ENCODE peak calls at places on chromosomes 4 and X, in five cellular contexts. W is Peyer's patch, F is AG04449, P is fibroblast of mammary gland, L is astrocyte of the cerebellum. R is an unnamed sample.

GRCh38 chr4:24519649-24520048 is 64.7 kb downstream of the DHX15 start:
- DNase-seq in W (no peak), F (no peak), P (no peak), L (no peak), R (no peak)

GRCh38 chr4:115113382-115114106 is at the start of gene NDST4:
- DNase-seq in W (no peak), F (no peak), P (peak), L (peak), R (no peak)

GRCh38 chrX:57367649-57368048 is 81.1 kb downstream of the FAAH2 start:
- DNase-seq in W (no peak), F (no peak), P (no peak), L (no peak), R (no peak)

GRCh38 chr4:16617416-16617815 is 281.0 kb downstream of the LDB2 start:
- DNase-seq in W (no peak), F (no peak), P (peak), L (peak), R (no peak)

GRCh38 chrX:77427586-77427985 is 19.6 kb upstream of the FGF16 start:
- DNase-seq in W (no peak), F (no peak), P (peak), L (no peak), R (no peak)

GRCh38 chr4:41640905-41641304 is 102.9 kb downstream of the LIMCH1 start:
- DNase-seq in W (no peak), F (no peak), P (no peak), L (no peak), R (no peak)

GRCh38 chr4:153684182-153685073 is at the start of gene TLR2:
- DNase-seq in W (peak), F (no peak), P (peak), L (no peak), R (no peak)

GRCh38 chrX:22135994-22136684 is 104.0 kb downstream of the PHEX start:
- DNase-seq in W (peak), F (no peak), P (peak), L (peak), R (no peak)

GRCh38 chr4:168167714-168168284 is 75.5 kb downstream of the ANXA10 start:
- DNase-seq in W (no peak), F (peak), P (peak), L (no peak), R (no peak)

GRCh38 chr4:2570551-2571222 is 34.2 kb downstream of the FAM193A start:
- DNase-seq in W (no peak), F (no peak), P (no peak), L (no peak), R (no peak)

GRCh38 chr4:104418313-104418712 is 76.4 kb downstream of the CXXC4 start:
- DNase-seq in W (no peak), F (no peak), P (no peak), L (no peak), R (no peak)

GRCh38 chrX:149504226-149504914 is 736 bp downstream of the IDS start:
- DNase-seq in W (peak), F (no peak), P (peak), L (no peak), R (no peak)

GRCh38 chr4:38923746-38924145 is 56.1 kb downstream of the FAM114A1 start:
- DNase-seq in W (no peak), F (no peak), P (no peak), L (no peak), R (no peak)

GRCh38 chr4:1315306-1315705 is 25.6 kb downstream of the MAEA start:
- DNase-seq in W (no peak), F (no peak), P (no peak), L (no peak), R (no peak)

DNA sequence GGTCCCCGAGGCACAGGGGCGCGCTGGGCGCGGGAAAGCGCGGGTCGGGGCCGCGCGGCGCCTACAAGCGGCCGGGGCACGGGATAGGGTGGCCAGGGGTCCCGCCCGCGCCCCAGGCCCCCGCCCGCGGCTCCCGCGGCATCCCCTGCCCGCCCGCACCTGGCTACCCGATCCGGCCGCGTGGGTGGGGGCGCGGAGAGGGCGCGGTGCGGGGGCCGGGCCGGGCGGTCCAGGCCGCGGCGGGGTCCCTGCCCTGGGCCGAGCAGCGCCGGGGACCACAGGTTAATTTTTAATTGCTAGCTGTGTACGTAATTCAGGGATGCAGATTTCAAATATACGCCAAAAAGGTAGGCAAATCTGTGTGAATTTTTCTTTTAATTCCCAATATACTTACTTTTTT is 44.3 kb upstream of the FAM47C start:
- DNase-seq in W (no peak), F (no peak), P (no peak), L (no peak), R (no peak)
- H3K4me3 ChIP-seq in W (no peak), F (no peak), P (no peak), L (peak), R (no peak)

GRCh38 chr4:98151145-98151929 is 8.1 kb upstream of the STPG2 start:
- DNase-seq in W (no peak), F (no peak), P (no peak), L (no peak), R (no peak)
- TF ChIP-seq CTCF in W (no peak), F (no peak), P (no peak), L (peak), R (no peak)

GRCh38 chrX:72180539-72180938 is 1.0 kb upstream of the PIN4 start:
- DNase-seq in W (no peak), F (no peak), P (no peak), L (no peak), R (no peak)
- H3K4me3 ChIP-seq in W (peak), F (no peak), P (no peak), L (no peak), R (peak)

GRCh38 chr4:150078996-150079581 is 844 bp downstream of the DCLK2 start:
- DNase-seq in W (peak), F (no peak), P (peak), L (no peak), R (no peak)

GRCh38 chr4:150080875-150081274 is 2.6 kb downstream of the DCLK2 start:
- DNase-seq in W (no peak), F (no peak), P (no peak), L (no peak), R (no peak)

GRCh38 chr4:150082241-150082640 is 4.0 kb downstream of the DCLK2 start:
- DNase-seq in W (no peak), F (no peak), P (no peak), L (no peak), R (no peak)

GRCh38 chr4:150080335-150080734 is 2.1 kb downstream of the DCLK2 start:
- DNase-seq in W (no peak), F (no peak), P (peak), L (no peak), R (peak)

GRCh38 chr4:150078041-150078995 is at the start of gene DCLK2:
- DNase-seq in W (peak), F (peak), P (peak), L (peak), R (no peak)
- TF ChIP-seq CTCF in W (no peak), F (no peak), P (no peak), L (no peak), R (no peak)

GRCh38 chrX:131727778-131728177 is 183.9 kb downstream of the OR13H1 start:
- DNase-seq in W (no peak), F (no peak), P (no peak), L (no peak), R (no peak)
- H3K4me3 ChIP-seq in W (no peak), F (no peak), P (no peak), L (no peak), R (no peak)

GRCh38 chr4:139740531-139741041 is 75.0 kb downstream of the MGST2 start:
- DNase-seq in W (peak), F (peak), P (peak), L (peak), R (peak)
- TF ChIP-seq CTCF in W (no peak), F (peak), P (peak), L (peak), R (peak)

DNA sequence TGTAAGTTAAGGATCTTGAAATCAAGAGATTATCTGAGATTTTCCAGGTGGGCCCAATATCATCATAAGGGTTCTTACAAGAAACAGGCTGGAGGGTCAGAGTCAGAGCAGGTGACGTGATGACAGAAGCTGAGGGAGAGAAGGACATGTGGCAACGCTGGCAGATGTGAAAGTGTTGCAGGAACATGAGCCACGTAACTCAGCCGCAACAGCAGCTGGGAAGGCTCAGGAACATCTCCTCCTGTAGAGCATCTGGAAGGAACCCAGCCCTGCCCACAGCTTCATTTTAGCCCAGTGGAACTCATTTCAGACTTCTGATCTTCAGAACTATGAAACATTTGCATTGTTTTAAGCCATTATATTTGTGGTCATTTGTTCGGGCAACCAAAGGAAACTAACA is 156.3 kb upstream of the VEGFC start:
- DNase-seq in W (peak), F (no peak), P (peak), L (peak), R (peak)
- H3K4me3 ChIP-seq in W (no peak), F (no peak), P (no peak), L (no peak), R (no peak)

DNA sequence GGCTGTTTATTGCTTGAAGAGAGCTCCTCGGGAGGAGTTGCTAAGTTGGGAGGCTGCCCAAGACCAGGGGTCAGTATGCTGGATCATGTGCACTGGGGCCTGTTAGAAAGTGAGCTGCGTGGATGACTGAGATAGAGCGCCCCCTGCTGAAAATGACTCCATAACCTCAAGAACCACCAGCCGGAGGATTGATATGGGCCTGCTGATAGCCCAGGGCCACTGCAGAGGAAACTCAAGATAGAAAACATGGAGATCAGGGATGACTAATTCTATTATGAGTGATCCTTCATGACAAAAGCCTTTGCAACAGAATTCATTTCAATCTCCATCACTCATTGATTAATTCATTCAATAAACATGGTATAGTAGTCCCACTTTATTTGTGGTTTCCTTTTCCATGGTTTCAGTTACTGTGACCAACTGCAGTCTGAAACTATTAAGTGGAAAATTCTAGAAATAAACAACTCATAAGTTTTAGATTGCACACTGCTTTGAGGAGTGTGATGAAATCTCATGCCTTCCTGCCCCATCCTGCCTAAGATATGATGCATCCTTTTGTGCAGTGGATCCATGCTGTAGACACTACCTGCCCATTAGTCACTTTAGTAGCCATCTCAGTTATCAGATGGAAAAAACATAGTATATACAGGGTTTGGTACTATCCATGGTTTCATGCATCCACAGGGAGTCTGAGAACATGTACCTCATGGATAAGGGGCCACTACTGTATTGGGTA is 126.7 kb upstream of the MBNL3 start:
- DNase-seq in W (peak), F (no peak), P (peak), L (no peak), R (no peak)
- TF ChIP-seq CTCF in W (no peak), F (peak), P (peak), L (peak), R (peak)

DNA sequence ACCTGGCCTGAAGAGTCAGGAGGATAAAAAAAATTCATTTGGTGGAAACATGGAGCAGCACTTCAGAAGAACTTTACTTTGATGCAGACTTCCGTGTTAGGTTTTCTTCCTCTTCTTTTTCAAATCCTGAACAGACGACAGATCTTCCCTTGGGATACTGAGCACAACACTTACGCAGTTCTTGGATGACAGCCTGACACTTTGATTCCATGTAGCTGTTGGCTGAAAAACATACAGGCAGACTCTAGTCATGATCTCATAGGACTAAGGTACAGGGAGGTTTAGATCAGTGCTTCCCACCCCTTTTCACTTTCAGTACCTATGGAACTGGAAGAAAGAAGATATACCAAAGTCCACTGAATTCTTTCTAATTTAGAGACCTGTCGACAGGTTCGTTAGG is 9.2 kb downstream of the CMC4 start:
- DNase-seq in W (no peak), F (no peak), P (peak), L (no peak), R (no peak)
- H3K4me3 ChIP-seq in W (no peak), F (no peak), P (no peak), L (no peak), R (no peak)